ENCODE peak calls at places on chromosomes 16 and 17, in six cellular contexts. One of them, this sample, is unnamed.

GRCh38 chr16:55116165-55116894 is 185.7 kb downstream of the IRX5 start:
- DNase-seq in Peyer's patch: no peak
- DNase-seq in thoracic aorta: no peak
- DNase-seq in RWPE1: peak
- DNase-seq in gastrocnemius medialis: no peak
- DNase-seq in esophagus muscularis mucosa: no peak
- DNase-seq in this sample: no peak

GRCh38 chr16:55526448-55526847 is 17.6 kb downstream of the LPCAT2 start:
- DNase-seq in Peyer's patch: no peak
- DNase-seq in thoracic aorta: no peak
- DNase-seq in RWPE1: no peak
- DNase-seq in gastrocnemius medialis: no peak
- DNase-seq in esophagus muscularis mucosa: no peak
- DNase-seq in this sample: no peak

GRCh38 chr17:82065638-82066303 is at the start of gene DUS1L:
- DNase-seq in Peyer's patch: peak
- DNase-seq in thoracic aorta: no peak
- DNase-seq in RWPE1: peak
- DNase-seq in gastrocnemius medialis: peak
- DNase-seq in esophagus muscularis mucosa: no peak
- DNase-seq in this sample: peak

GRCh38 chr17:57574040-57574513 is 171.0 kb downstream of the CCDC182 start:
- DNase-seq in Peyer's patch: no peak
- DNase-seq in thoracic aorta: no peak
- DNase-seq in RWPE1: no peak
- DNase-seq in gastrocnemius medialis: peak
- DNase-seq in esophagus muscularis mucosa: no peak
- DNase-seq in this sample: no peak

GRCh38 chr17:44788139-44788538 is 29.4 kb downstream of the ADAM11 start:
- DNase-seq in Peyer's patch: no peak
- DNase-seq in thoracic aorta: no peak
- DNase-seq in RWPE1: no peak
- DNase-seq in gastrocnemius medialis: no peak
- DNase-seq in esophagus muscularis mucosa: no peak
- DNase-seq in this sample: no peak

GRCh38 chr17:1241904-1242303 is 28.3 kb upstream of the BHLHA9 start:
- DNase-seq in Peyer's patch: no peak
- DNase-seq in thoracic aorta: no peak
- DNase-seq in RWPE1: no peak
- DNase-seq in gastrocnemius medialis: peak
- DNase-seq in esophagus muscularis mucosa: no peak
- DNase-seq in this sample: no peak

GRCh38 chr16:1536601-1537000 is 3.1 kb downstream of the TMEM204 start:
- DNase-seq in Peyer's patch: no peak
- DNase-seq in thoracic aorta: no peak
- DNase-seq in RWPE1: no peak
- DNase-seq in gastrocnemius medialis: no peak
- DNase-seq in esophagus muscularis mucosa: no peak
- DNase-seq in this sample: no peak

GRCh38 chr17:20091161-20092029 is 82.2 kb downstream of the SPECC1 start:
- DNase-seq in Peyer's patch: no peak
- DNase-seq in thoracic aorta: peak
- DNase-seq in RWPE1: no peak
- DNase-seq in gastrocnemius medialis: peak
- DNase-seq in esophagus muscularis mucosa: no peak
- DNase-seq in this sample: no peak

GRCh38 chr17:71011389-71011788 is 842.1 kb downstream of the KCNJ2 start:
- DNase-seq in Peyer's patch: no peak
- DNase-seq in thoracic aorta: no peak
- DNase-seq in RWPE1: no peak
- DNase-seq in gastrocnemius medialis: no peak
- DNase-seq in esophagus muscularis mucosa: no peak
- DNase-seq in this sample: no peak

GRCh38 chr16:46649571-46649970 is 28.4 kb upstream of the SHCBP1 start:
- DNase-seq in Peyer's patch: no peak
- DNase-seq in thoracic aorta: no peak
- DNase-seq in RWPE1: no peak
- DNase-seq in gastrocnemius medialis: peak
- DNase-seq in esophagus muscularis mucosa: no peak
- DNase-seq in this sample: no peak

GRCh38 chr17:2171725-2172446 is 117.0 kb downstream of the HIC1 start:
- DNase-seq in Peyer's patch: no peak
- DNase-seq in thoracic aorta: peak
- DNase-seq in RWPE1: no peak
- DNase-seq in gastrocnemius medialis: peak
- DNase-seq in esophagus muscularis mucosa: peak
- DNase-seq in this sample: no peak

GRCh38 chr16:2056681-2057407 is 9.1 kb downstream of the TSC2 start:
- DNase-seq in Peyer's patch: no peak
- DNase-seq in thoracic aorta: no peak
- DNase-seq in RWPE1: no peak
- DNase-seq in gastrocnemius medialis: no peak
- DNase-seq in esophagus muscularis mucosa: no peak
- DNase-seq in this sample: peak

GRCh38 chr17:68578236-68578635 is 22.9 kb downstream of the FAM20A start:
- DNase-seq in Peyer's patch: no peak
- DNase-seq in thoracic aorta: no peak
- DNase-seq in RWPE1: no peak
- DNase-seq in gastrocnemius medialis: no peak
- DNase-seq in esophagus muscularis mucosa: no peak
- DNase-seq in this sample: no peak

GRCh38 chr17:6191405-6192095 is 121.4 kb downstream of the WSCD1 start:
- DNase-seq in Peyer's patch: no peak
- DNase-seq in thoracic aorta: no peak
- DNase-seq in RWPE1: no peak
- DNase-seq in gastrocnemius medialis: no peak
- DNase-seq in esophagus muscularis mucosa: no peak
- DNase-seq in this sample: no peak

GRCh38 chr16:4323845-4324478 is 8.1 kb downstream of the GLIS2 start:
- DNase-seq in Peyer's patch: peak
- DNase-seq in thoracic aorta: no peak
- DNase-seq in RWPE1: no peak
- DNase-seq in gastrocnemius medialis: peak
- DNase-seq in esophagus muscularis mucosa: no peak
- DNase-seq in this sample: peak

GRCh38 chr16:65463652-65464260 is 341.9 kb upstream of the CDH11 start:
- DNase-seq in Peyer's patch: no peak
- DNase-seq in thoracic aorta: no peak
- DNase-seq in RWPE1: no peak
- DNase-seq in gastrocnemius medialis: no peak
- DNase-seq in esophagus muscularis mucosa: peak
- DNase-seq in this sample: no peak

GRCh38 chr17:57956311-57957119 is 1.3 kb upstream of the CUEDC1 start:
- DNase-seq in Peyer's patch: no peak
- DNase-seq in thoracic aorta: no peak
- DNase-seq in RWPE1: no peak
- DNase-seq in gastrocnemius medialis: no peak
- DNase-seq in esophagus muscularis mucosa: no peak
- DNase-seq in this sample: no peak

GRCh38 chr16:67336111-67336510 is 9.5 kb downstream of the LRRC36 start:
- DNase-seq in Peyer's patch: no peak
- DNase-seq in thoracic aorta: no peak
- DNase-seq in RWPE1: no peak
- DNase-seq in gastrocnemius medialis: no peak
- DNase-seq in esophagus muscularis mucosa: peak
- DNase-seq in this sample: no peak

DNA sequence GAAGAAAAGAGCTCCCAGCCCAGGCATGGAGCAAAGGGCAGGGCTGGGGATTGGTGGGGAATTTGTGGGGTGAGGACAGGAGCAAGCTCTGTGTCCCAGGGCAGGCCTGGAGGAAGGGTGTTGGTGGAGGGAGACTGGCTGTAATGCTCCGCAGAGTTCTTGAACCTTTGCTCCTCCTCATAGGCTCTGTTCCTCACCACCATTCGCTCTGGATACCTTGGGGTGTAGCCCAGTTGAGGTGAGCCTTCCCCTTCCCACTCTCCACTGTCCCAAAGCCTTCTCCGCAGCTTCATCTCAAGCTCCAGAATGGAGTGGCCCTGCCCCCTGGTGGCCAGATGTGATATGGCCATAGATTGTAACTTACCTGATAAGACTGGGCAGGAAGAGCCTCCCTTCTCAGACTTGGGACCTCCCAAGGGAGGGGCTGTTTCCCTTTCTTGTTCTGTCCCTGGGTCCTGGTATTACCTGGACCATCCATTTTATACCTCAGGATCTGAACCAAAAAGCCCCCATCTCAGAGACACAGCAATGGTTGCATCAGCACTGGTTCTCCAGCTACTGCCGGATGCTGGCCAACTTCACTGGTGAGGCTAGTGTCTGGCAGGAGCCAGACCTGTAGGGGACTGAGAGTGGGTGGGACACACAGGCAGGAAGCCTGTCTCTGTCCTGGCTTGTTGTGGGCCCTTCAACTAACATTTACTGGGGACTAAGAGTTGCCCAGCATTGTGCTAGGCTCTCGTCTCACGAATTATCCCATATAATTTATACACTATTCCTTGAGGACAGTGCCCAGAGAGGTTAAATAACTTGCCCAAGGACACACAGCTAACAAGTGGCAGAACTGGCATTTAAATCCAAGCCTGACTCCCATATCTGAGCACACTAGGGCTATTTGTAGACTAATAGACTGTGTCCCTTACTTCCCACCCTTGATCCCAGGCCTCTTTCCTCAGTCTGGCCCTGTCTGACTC is 19.1 kb upstream of the STAC2 start:
- DNase-seq in Peyer's patch: peak
- DNase-seq in thoracic aorta: no peak
- DNase-seq in RWPE1: peak
- DNase-seq in gastrocnemius medialis: peak
- DNase-seq in esophagus muscularis mucosa: peak
- DNase-seq in this sample: peak
- TF ChIP-seq CTCF in Peyer's patch: peak
- TF ChIP-seq CTCF in thoracic aorta: peak
- TF ChIP-seq CTCF in RWPE1: peak
- TF ChIP-seq CTCF in gastrocnemius medialis: peak
- TF ChIP-seq CTCF in esophagus muscularis mucosa: peak
- TF ChIP-seq CTCF in this sample: peak

DNA sequence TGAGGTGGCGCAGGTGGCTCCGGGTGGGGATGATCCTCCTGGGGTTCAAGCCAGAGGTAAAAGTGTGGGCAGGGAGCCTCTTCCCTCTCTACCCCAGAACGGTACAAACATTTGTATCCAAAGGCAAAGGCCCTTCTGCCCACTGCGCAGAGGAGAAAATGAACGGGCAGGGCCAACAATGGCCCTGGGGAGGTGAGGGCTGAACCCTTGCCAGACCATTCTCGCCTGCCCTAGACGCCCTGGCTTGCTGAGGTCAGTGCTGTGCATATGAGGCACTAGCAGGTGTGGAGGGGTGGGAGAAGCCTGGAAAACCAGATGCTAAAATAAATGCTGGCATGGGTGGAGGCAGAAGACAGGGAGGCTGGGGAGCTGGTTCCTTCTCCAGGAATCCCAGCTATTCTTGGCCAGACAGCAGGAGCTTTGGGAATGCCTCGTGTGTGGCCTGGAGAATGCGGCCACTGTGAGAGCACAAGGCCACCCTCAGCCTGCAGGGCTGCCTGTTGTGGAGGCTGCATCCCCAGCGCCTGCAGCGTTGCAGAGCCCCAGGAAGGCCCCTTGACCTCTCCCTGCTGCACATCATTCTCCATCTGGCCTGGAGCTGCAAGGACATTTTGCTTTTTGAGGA is 4.5 kb downstream of the C17orf50 start:
- DNase-seq in Peyer's patch: no peak
- DNase-seq in thoracic aorta: no peak
- DNase-seq in RWPE1: no peak
- DNase-seq in gastrocnemius medialis: no peak
- DNase-seq in esophagus muscularis mucosa: no peak
- DNase-seq in this sample: peak
- H3K27ac ChIP-seq in Peyer's patch: peak
- H3K27ac ChIP-seq in thoracic aorta: no peak
- H3K27ac ChIP-seq in RWPE1: peak
- H3K27ac ChIP-seq in gastrocnemius medialis: no peak
- H3K27ac ChIP-seq in esophagus muscularis mucosa: peak
- H3K27ac ChIP-seq in this sample: no peak

DNA sequence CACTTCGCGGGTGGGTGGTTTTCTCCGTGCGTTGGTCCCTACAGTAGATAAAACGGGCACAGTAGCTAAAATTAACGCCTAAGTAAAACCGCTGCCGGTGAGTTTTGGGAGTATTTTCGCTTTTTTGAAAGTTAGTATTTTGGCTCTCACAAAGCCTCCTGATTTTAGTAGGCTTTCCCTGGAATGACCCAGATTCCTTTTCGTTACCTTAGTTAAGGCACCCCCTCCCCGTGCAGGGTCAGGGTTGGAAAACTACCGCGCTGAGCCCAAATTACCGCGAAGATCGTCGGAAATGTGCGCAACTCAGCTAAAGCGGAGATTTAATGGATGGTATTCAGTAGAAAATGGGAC is 28.3 kb upstream of the ST6GALNAC1 start:
- DNase-seq in Peyer's patch: no peak
- DNase-seq in thoracic aorta: no peak
- DNase-seq in RWPE1: no peak
- DNase-seq in gastrocnemius medialis: no peak
- DNase-seq in esophagus muscularis mucosa: no peak
- DNase-seq in this sample: no peak
- TF ChIP-seq CTCF in Peyer's patch: peak
- TF ChIP-seq CTCF in thoracic aorta: no peak
- TF ChIP-seq CTCF in RWPE1: no peak
- TF ChIP-seq CTCF in gastrocnemius medialis: no peak
- TF ChIP-seq CTCF in esophagus muscularis mucosa: peak
- TF ChIP-seq CTCF in this sample: no peak

GRCh38 chr17:7407033-7407432 is 612 bp upstream of the NLGN2 start:
- DNase-seq in Peyer's patch: no peak
- DNase-seq in thoracic aorta: no peak
- DNase-seq in RWPE1: no peak
- DNase-seq in gastrocnemius medialis: no peak
- DNase-seq in esophagus muscularis mucosa: no peak
- DNase-seq in this sample: no peak
- H3K27ac ChIP-seq in Peyer's patch: no peak
- H3K27ac ChIP-seq in thoracic aorta: no peak
- H3K27ac ChIP-seq in RWPE1: peak
- H3K27ac ChIP-seq in gastrocnemius medialis: no peak
- H3K27ac ChIP-seq in esophagus muscularis mucosa: no peak
- H3K27ac ChIP-seq in this sample: no peak

DNA sequence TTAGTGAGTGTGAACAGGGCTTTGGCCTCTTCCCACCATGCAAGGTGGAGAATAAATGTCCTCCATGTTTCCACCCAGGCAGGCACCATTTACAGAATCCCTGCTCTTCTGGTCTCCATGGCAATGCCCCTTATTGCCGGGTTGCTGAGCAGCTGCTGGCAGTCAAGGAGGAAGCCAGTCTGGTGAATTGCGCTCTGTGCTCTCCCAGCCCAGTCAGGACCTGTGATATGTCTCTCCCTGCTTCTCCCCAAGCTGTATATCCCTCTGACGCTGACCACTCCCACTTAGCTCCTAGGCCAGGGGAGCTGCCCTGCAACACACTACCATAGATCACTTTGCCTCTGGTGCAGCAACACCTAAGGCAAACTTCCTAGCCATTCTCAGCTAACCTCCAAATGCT is 402.1 kb upstream of the ERCC4 start:
- DNase-seq in Peyer's patch: no peak
- DNase-seq in thoracic aorta: no peak
- DNase-seq in RWPE1: no peak
- DNase-seq in gastrocnemius medialis: no peak
- DNase-seq in esophagus muscularis mucosa: no peak
- DNase-seq in this sample: no peak
- TF ChIP-seq CTCF in Peyer's patch: no peak
- TF ChIP-seq CTCF in thoracic aorta: no peak
- TF ChIP-seq CTCF in RWPE1: no peak
- TF ChIP-seq CTCF in gastrocnemius medialis: no peak
- TF ChIP-seq CTCF in esophagus muscularis mucosa: no peak
- TF ChIP-seq CTCF in this sample: no peak

GRCh38 chr16:30761928-30762902 is at the start of the genes CFAP119 and RNF40:
- DNase-seq in Peyer's patch: peak
- DNase-seq in thoracic aorta: peak
- DNase-seq in RWPE1: peak
- DNase-seq in gastrocnemius medialis: peak
- DNase-seq in esophagus muscularis mucosa: peak
- DNase-seq in this sample: peak
- H3K27ac ChIP-seq in Peyer's patch: peak
- H3K27ac ChIP-seq in thoracic aorta: peak
- H3K27ac ChIP-seq in RWPE1: peak
- H3K27ac ChIP-seq in gastrocnemius medialis: peak
- H3K27ac ChIP-seq in esophagus muscularis mucosa: peak
- H3K27ac ChIP-seq in this sample: peak